ENCODE peak calls at places on chromosomes 4 and X, in ten cellular contexts. Y is Peyer's patch; R is fibroblast of mammary gland; A is stimulated activated CD8-positive, alpha-beta memory T cell treated with anti-CD3 and anti-CD28 coated beads, Interleukin-7, amount 100 ng/mL, for 1 hour; P is NCI-H1092 treated with DMSO at 0.1 percent for 48 hours; W is H7; N is DMS153; J is GM20000; B is BJ; E is kidney tubule cell. I is an unnamed sample.

GRCh38 chr4:95761441-95761840 is 78.5 kb upstream of the PDHA2 start:
- DNase-seq in P (no peak), Y (no peak), N (no peak), W (no peak), E (peak), J (no peak), A (no peak), R (peak), B (no peak), I (peak)

GRCh38 chr4:172892300-172892699 is 276.3 kb upstream of the GALNT7 start:
- DNase-seq in Y (no peak), E (peak), W (no peak), N (no peak), A (no peak), R (peak), J (no peak), P (peak), B (no peak), I (no peak)

GRCh38 chr4:74376888-74377483 is 12.0 kb downstream of the EREG start:
- DNase-seq in R (peak), E (peak), J (peak), Y (no peak), A (no peak), P (peak), B (no peak), W (peak), N (no peak), I (peak)

GRCh38 chrX:15594371-15594770 is 6.4 kb downstream of the ACE2 start:
- DNase-seq in Y (no peak), R (no peak), N (no peak), P (no peak), A (no peak), W (no peak), B (no peak), E (no peak), J (no peak), I (no peak)

GRCh38 chr4:28709821-28710330 is 1849.2 kb downstream of the STIM2 start:
- DNase-seq in B (no peak), Y (no peak), R (peak), A (no peak), J (no peak), E (no peak), P (no peak), W (no peak), N (no peak), I (no peak)

GRCh38 chr4:8528713-8529112 is 51.5 kb upstream of the GPR78 start:
- DNase-seq in P (no peak), B (no peak), W (no peak), E (peak), Y (no peak), R (peak), N (no peak), J (no peak), A (no peak), I (peak)

GRCh38 chrX:29661290-29661689 is 554.1 kb upstream of the MAGEB2 start:
- DNase-seq in R (peak), W (no peak), B (no peak), Y (no peak), J (no peak), P (no peak), A (no peak), E (peak), N (no peak), I (no peak)

GRCh38 chr4:8472166-8472688 is 31.6 kb downstream of the TRMT44 start:
- DNase-seq in P (no peak), A (no peak), W (no peak), Y (no peak), B (no peak), R (no peak), N (no peak), J (no peak), E (no peak), I (no peak)

GRCh38 chrX:130108647-130109428 is 1.5 kb downstream of the ELF4 start:
- DNase-seq in E (peak), J (peak), Y (peak), W (peak), B (no peak), P (no peak), R (no peak), A (no peak), N (no peak), I (no peak)

GRCh38 chr4:32172086-32172485 is 1451.9 kb downstream of the PCDH7 start:
- DNase-seq in A (no peak), P (no peak), B (no peak), Y (no peak), R (peak), J (no peak), N (no peak), E (peak), W (no peak), I (no peak)

GRCh38 chrX:16589211-16589610 is 60.7 kb upstream of the S100G start:
- DNase-seq in N (no peak), R (peak), E (peak), Y (no peak), W (no peak), P (no peak), A (no peak), J (no peak), B (no peak), I (peak)

GRCh38 chr4:154616731-154617130 is 4.3 kb upstream of the FGG start:
- DNase-seq in A (no peak), P (no peak), B (no peak), E (no peak), N (no peak), W (no peak), J (peak), Y (no peak), R (no peak), I (no peak)

GRCh38 chrX:63354484-63354883 is 3.4 kb upstream of the SPIN4 start:
- DNase-seq in W (no peak), P (no peak), Y (no peak), R (no peak), E (no peak), B (no peak), N (peak), A (no peak), J (no peak), I (no peak)

GRCh38 chrX:126137899-126138298 is 28.2 kb downstream of the DCAF12L2 start:
- DNase-seq in N (no peak), J (no peak), A (no peak), P (no peak), B (no peak), Y (no peak), R (no peak), W (peak), E (peak), I (no peak)

GRCh38 chr4:181281451-181281850 is 961.8 kb upstream of the TENM3 start:
- DNase-seq in R (no peak), E (no peak), N (no peak), J (no peak), A (no peak), B (no peak), W (no peak), Y (no peak), P (no peak), I (no peak)

I was measured in stromal cell of bone marrow.